ENCODE peak calls at places on chromosome 9, in four cellular contexts. One of them, this sample, is unnamed.

GRCh38 chr9:16553869-16554540 is 316.5 kb downstream of the BNC2 start:
- DNase-seq in stomach: no peak
- DNase-seq in MG63: no peak
- DNase-seq in heart right ventricle: no peak
- DNase-seq in this sample: no peak

GRCh38 chr9:14307989-14308750 is 5.8 kb downstream of the NFIB start:
- DNase-seq in stomach: peak
- DNase-seq in heart right ventricle: no peak
- DNase-seq in MG63: no peak
- DNase-seq in this sample: no peak

GRCh38 chr9:132516911-132517310 is 65.5 kb upstream of the BARHL1 start:
- DNase-seq in MG63: no peak
- DNase-seq in stomach: no peak
- DNase-seq in heart right ventricle: no peak
- DNase-seq in this sample: no peak

GRCh38 chr9:114098660-114099522 is at the start of gene KIF12:
- DNase-seq in MG63: no peak
- DNase-seq in stomach: peak
- DNase-seq in heart right ventricle: no peak
- DNase-seq in this sample: no peak

GRCh38 chr9:133184971-133185370 is 21.3 kb upstream of the GBGT1 start:
- DNase-seq in stomach: peak
- DNase-seq in heart right ventricle: no peak
- DNase-seq in MG63: peak
- DNase-seq in this sample: no peak

GRCh38 chr9:131334568-131335105 is 45.1 kb downstream of the PLPP7 start:
- DNase-seq in heart right ventricle: peak
- DNase-seq in MG63: peak
- DNase-seq in stomach: no peak
- DNase-seq in this sample: peak

GRCh38 chr9:130735566-130735965 is 42.0 kb downstream of the EXOSC2 start:
- DNase-seq in stomach: no peak
- DNase-seq in heart right ventricle: no peak
- DNase-seq in MG63: no peak
- DNase-seq in this sample: no peak

GRCh38 chr9:93304574-93305496 is 120.9 kb downstream of the WNK2 start:
- DNase-seq in stomach: peak
- DNase-seq in MG63: peak
- DNase-seq in heart right ventricle: peak
- DNase-seq in this sample: peak

GRCh38 chr9:84839538-84839937 is 170.0 kb downstream of the NTRK2 start:
- DNase-seq in stomach: no peak
- DNase-seq in MG63: peak
- DNase-seq in heart right ventricle: no peak
- DNase-seq in this sample: no peak

GRCh38 chr9:76161103-76161502 is 233.1 kb downstream of the RFK start:
- DNase-seq in stomach: no peak
- DNase-seq in MG63: no peak
- DNase-seq in heart right ventricle: no peak
- DNase-seq in this sample: no peak

GRCh38 chr9:136273921-136274785 is 28.5 kb upstream of the QSOX2 start:
- DNase-seq in heart right ventricle: no peak
- DNase-seq in stomach: no peak
- DNase-seq in MG63: no peak
- DNase-seq in this sample: no peak

GRCh38 chr9:125659954-125660353 is 47.1 kb downstream of the MAPKAP1 start:
- DNase-seq in MG63: peak
- DNase-seq in stomach: no peak
- DNase-seq in heart right ventricle: no peak
- DNase-seq in this sample: peak

GRCh38 chr9:111483419-111483861 is 743 bp downstream of the ECPAS start:
- DNase-seq in heart right ventricle: peak
- DNase-seq in stomach: no peak
- DNase-seq in MG63: peak
- DNase-seq in this sample: no peak

GRCh38 chr9:86589273-86589672 is 235.1 kb upstream of the TUT7 start:
- DNase-seq in heart right ventricle: no peak
- DNase-seq in MG63: no peak
- DNase-seq in stomach: no peak
- DNase-seq in this sample: no peak

DNA sequence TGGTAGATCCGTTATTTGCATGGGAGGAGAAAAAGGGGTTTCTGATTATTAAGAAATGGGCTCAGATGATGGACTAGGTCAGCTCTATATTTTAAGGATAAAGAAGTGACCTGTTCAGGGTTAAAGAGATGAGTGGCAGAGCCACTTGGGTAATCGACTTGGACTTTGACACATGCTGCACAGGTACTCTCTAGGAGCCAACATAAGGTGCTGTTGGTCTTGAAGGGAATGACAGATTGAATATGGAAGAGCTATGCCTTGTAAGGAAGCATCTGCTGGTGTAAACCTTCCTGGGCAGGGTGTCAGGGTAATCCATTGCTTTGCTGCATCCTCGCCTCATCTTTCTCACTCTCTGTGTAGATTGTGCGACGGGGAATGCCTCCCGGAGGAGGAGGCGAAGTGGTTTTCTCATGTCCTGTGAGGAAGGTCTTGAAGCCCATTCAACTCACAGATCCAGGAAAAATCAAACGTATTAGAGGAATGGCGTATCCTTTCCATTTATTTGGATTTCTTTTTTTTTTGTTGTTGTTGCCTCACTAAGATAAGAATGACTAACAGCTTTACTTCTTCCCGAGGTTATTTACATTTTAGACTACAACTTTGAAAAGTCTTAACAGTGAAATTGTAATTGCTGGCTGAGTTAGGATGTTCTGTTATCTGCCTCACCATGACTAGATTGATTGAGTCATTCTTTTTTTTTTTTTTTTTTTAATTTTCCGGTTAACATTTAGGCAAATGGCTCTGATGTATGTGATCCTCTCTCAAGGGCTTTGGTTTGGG is 41.2 kb downstream of the RCL1 start:
- DNase-seq in MG63: no peak
- DNase-seq in heart right ventricle: no peak
- DNase-seq in stomach: no peak
- DNase-seq in this sample: no peak
- H3K4me3 ChIP-seq in MG63: no peak
- H3K4me3 ChIP-seq in heart right ventricle: no peak
- H3K4me3 ChIP-seq in stomach: no peak
- H3K4me3 ChIP-seq in this sample: no peak

GRCh38 chr9:72464819-72465218 is 56.6 kb upstream of the TMC1 start:
- DNase-seq in MG63: no peak
- DNase-seq in stomach: no peak
- DNase-seq in heart right ventricle: no peak
- DNase-seq in this sample: no peak
- H3K4me3 ChIP-seq in MG63: no peak
- H3K4me3 ChIP-seq in stomach: no peak
- H3K4me3 ChIP-seq in heart right ventricle: peak
- H3K4me3 ChIP-seq in this sample: no peak

GRCh38 chr9:28651050-28651722 is 1077.9 kb upstream of the C9orf72 start:
- DNase-seq in heart right ventricle: no peak
- DNase-seq in MG63: no peak
- DNase-seq in stomach: no peak
- DNase-seq in this sample: no peak

GRCh38 chr9:28648723-28649122 is 1075.4 kb upstream of the C9orf72 start:
- DNase-seq in heart right ventricle: no peak
- DNase-seq in MG63: no peak
- DNase-seq in stomach: no peak
- DNase-seq in this sample: no peak

DNA sequence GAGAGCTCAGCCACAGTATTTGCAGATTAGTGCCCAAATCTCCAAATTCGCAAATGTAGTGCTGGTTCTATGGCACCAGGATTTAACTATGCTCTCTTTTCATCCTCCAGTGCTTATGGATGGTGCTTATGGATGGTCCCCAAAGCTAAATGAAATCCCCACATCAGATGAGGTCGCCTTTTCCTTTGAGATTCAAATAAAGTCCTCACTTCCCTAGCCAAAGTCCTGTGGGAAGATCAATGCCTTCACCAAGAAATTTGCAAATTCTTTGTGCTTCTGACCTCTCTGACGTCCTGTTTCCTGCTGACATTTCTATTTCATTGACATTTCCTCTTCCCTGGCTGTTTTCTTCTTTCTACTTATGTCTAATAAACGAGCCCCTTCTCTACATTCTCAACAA is 1077.0 kb upstream of the C9orf72 start:
- DNase-seq in stomach: no peak
- DNase-seq in MG63: no peak
- DNase-seq in heart right ventricle: no peak
- DNase-seq in this sample: no peak
- H3K4me3 ChIP-seq in stomach: no peak
- H3K4me3 ChIP-seq in MG63: no peak
- H3K4me3 ChIP-seq in heart right ventricle: no peak
- H3K4me3 ChIP-seq in this sample: no peak

DNA sequence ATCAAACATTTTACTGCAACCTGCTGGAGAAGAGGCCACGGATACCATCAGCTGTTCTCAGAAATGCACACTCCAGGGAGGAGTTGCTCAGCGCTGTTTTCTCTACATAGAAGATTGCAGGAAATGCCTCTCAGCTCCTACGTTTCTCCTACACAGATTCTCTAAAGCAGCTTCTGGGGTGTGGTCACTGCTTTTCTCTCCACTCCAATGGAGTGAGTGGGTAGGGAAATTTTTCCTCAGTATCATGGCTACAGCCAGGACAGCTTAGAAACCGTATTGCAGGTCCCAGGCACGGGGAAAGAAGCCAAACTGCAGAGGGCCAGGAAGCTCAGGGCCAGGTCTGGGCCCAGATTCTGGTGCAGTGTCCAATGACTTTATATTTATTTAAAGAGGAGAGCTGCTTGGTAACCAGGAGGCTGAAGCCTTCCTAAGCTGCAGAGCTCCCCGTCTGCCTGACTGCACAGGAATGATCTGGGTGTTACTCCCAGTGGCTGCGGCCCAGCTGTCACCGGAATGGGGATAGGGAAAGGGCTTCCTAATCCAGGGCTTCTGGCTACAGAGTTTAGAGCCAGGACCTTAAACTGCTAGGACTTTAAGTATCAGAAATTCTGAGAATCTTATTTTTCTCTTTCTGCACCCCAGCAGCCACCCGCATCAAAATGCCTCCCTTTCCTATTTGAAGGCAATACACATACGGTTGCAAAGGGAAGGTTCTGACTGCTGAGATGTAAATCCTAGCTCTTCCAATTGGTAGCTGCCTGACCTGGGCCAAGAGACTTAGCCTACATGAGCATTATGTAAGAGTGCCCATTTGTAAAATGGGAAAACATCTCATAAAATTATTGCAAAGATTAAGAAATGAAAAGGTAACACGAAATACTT is 1.4 kb upstream of the SPTAN1 start:
- DNase-seq in MG63: peak
- DNase-seq in stomach: no peak
- DNase-seq in heart right ventricle: peak
- DNase-seq in this sample: no peak
- H3K4me3 ChIP-seq in MG63: peak
- H3K4me3 ChIP-seq in stomach: peak
- H3K4me3 ChIP-seq in heart right ventricle: peak
- H3K4me3 ChIP-seq in this sample: peak

DNA sequence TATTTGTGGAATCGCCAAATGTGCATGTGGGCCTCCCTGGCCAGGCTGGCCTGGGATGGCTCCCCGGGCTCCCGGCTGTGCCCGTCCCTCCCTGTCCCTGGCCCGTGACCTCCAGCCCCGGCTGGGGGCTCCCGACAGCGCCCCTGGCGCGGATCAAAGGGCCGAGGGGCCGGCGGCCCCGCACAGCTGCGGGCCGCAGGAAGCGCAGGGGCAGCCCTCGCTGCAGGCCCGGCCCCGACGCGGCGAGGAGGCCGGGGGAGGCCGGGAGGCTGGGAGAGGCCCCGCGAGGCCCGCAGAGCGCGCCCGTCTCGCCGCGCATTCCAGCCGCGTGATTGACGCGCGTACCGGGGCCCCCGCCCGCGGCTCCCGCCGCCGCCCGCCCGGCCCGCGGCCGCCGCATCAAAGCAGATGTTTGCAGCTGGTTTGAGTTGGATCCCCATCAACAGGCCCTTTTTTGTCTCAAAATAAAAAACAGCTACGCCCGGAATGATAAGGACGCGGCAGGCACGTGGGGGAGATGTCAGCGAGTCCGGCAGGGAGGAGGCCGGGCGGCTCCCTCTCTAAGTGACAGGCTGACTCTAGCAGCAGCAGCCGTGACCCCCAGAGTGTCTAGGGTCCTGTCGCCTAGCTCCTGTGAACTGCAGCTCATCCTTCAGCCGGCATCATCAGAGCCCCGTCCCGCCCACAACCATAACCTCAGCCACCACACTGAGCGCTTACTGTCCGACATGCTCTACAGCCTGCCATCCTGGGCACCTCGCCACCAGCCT is 69.4 kb downstream of the LMX1B start:
- DNase-seq in stomach: no peak
- DNase-seq in MG63: no peak
- DNase-seq in heart right ventricle: no peak
- DNase-seq in this sample: no peak
- H3K4me3 ChIP-seq in stomach: peak
- H3K4me3 ChIP-seq in MG63: no peak
- H3K4me3 ChIP-seq in heart right ventricle: no peak
- H3K4me3 ChIP-seq in this sample: no peak

GRCh38 chr9:90898229-90898628 is 96.6 kb downstream of the SYK start:
- DNase-seq in stomach: no peak
- DNase-seq in MG63: no peak
- DNase-seq in heart right ventricle: no peak
- DNase-seq in this sample: no peak

GRCh38 chr9:90900130-90900529 is 98.5 kb downstream of the SYK start:
- DNase-seq in MG63: no peak
- DNase-seq in heart right ventricle: peak
- DNase-seq in stomach: no peak
- DNase-seq in this sample: no peak

GRCh38 chr9:90901933-90902332 is 100.3 kb downstream of the SYK start:
- DNase-seq in stomach: no peak
- DNase-seq in MG63: no peak
- DNase-seq in heart right ventricle: no peak
- DNase-seq in this sample: no peak

GRCh38 chr9:90896231-90896630 is 94.6 kb downstream of the SYK start:
- DNase-seq in MG63: no peak
- DNase-seq in stomach: no peak
- DNase-seq in heart right ventricle: no peak
- DNase-seq in this sample: no peak

DNA sequence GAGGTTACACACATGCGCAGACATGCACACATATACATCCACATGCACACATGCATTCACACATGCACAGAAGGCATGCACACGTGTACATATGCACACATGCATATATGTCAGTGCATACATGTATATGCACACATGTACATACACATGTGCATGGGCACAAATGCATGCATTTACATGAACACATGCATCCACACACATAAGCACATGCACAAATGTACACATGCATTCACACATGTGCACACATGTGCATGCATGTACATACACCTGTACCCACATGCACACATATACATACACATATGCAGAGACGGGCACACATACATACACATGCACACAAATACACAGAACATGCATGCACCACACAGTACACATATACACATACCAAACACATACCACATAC is 97.7 kb downstream of the SYK start:
- DNase-seq in heart right ventricle: no peak
- DNase-seq in MG63: no peak
- DNase-seq in stomach: no peak
- DNase-seq in this sample: no peak
- H3K4me3 ChIP-seq in heart right ventricle: no peak
- H3K4me3 ChIP-seq in MG63: no peak
- H3K4me3 ChIP-seq in stomach: no peak
- H3K4me3 ChIP-seq in this sample: no peak

GRCh38 chr9:107340920-107341632 is 58.0 kb downstream of the RAD23B start:
- DNase-seq in stomach: peak
- DNase-seq in MG63: peak
- DNase-seq in heart right ventricle: peak
- DNase-seq in this sample: no peak
- H3K4me3 ChIP-seq in stomach: no peak
- H3K4me3 ChIP-seq in MG63: no peak
- H3K4me3 ChIP-seq in heart right ventricle: no peak
- H3K4me3 ChIP-seq in this sample: no peak

This sample was measured in skeletal muscle cell.